ENCODE peak calls at places on chromosomes 2 and 18, in six cellular contexts. N is osteoblast, C is fibroblast of the aortic adventitia, H is cardiac muscle cell, B is RWPE2, U is choroid plexus epithelial cell. G is an unnamed sample.

GRCh38 chr2:25976884-25977741 is 5.2 kb downstream of the KIF3C start:
- DNase-seq in U (peak; percentile 26), H (no peak), C (no peak), B (no peak), N (peak; percentile 79), G (no peak)

GRCh38 chr18:48644029-48644428 is 105.2 kb downstream of the CTIF start:
- DNase-seq in H (no peak), N (no peak), C (no peak), B (peak; percentile 15), U (no peak), G (no peak)

GRCh38 chr2:71327916-71328315 is 3.7 kb upstream of the ZNF638 start:
- DNase-seq in U (no peak), C (no peak), H (no peak), N (no peak), B (no peak), G (no peak)

GRCh38 chr2:44753552-44754285 is 187.8 kb upstream of the SIX3 start:
- DNase-seq in C (peak; percentile 22), H (no peak), N (no peak), U (no peak), B (no peak), G (peak; percentile 10)

GRCh38 chr18:5770176-5770575 is 125.1 kb downstream of the TMEM200C start:
- DNase-seq in H (peak; percentile 13), C (no peak), N (no peak), B (no peak), U (no peak), G (no peak)

GRCh38 chr2:105376789-105377231 is 22.0 kb downstream of the FHL2 start:
- DNase-seq in U (peak; percentile 83), H (no peak), B (peak; percentile 2), N (no peak), C (peak; percentile 85), G (peak; percentile 86)

GRCh38 chr2:237319086-237319820 is 94.7 kb downstream of the COL6A3 start:
- DNase-seq in H (no peak), B (no peak), N (no peak), C (peak; percentile 37), U (no peak), G (no peak)

GRCh38 chr18:63681449-63682381 is 20.0 kb upstream of the SERPINB3 start:
- DNase-seq in U (no peak), N (peak; percentile 31), H (no peak), C (no peak), B (no peak), G (no peak)

GRCh38 chr2:128319773-128320608 is 1.3 kb upstream of the HS6ST1 start:
- DNase-seq in B (peak; percentile 62), C (no peak), N (peak; percentile 84), H (no peak), U (no peak), G (no peak)

GRCh38 chr2:197952540-197953202 is 148.3 kb downstream of the PLCL1 start:
- DNase-seq in H (no peak), C (no peak), N (no peak), B (no peak), U (peak; percentile 26), G (no peak)

GRCh38 chr2:62410015-62410453 is 96.0 kb downstream of the TMEM17 start:
- DNase-seq in B (no peak), C (peak; percentile 9), U (peak; percentile 40), H (peak; percentile 20), N (no peak), G (no peak)

GRCh38 chr2:47271054-47272000 is 116.2 kb upstream of the STPG4 start:
- DNase-seq in U (no peak), B (no peak), C (no peak), H (no peak), N (no peak), G (no peak)

GRCh38 chr2:168454737-168455691 is 1.1 kb upstream of the CERS6 start:
- DNase-seq in C (no peak), N (peak; percentile 58), U (no peak), B (no peak), H (no peak), G (no peak)

GRCh38 chr2:28412625-28413151 is 20.0 kb downstream of the FOSL2 start:
- DNase-seq in C (no peak), H (no peak), N (no peak), B (no peak), U (no peak), G (no peak)

GRCh38 chr2:152594792-152595191 is 122.5 kb downstream of the PRPF40A start:
- DNase-seq in U (peak; percentile 63), H (no peak), C (peak; percentile 93), N (no peak), B (no peak), G (peak; percentile 36)

GRCh38 chr18:58515175-58515574 is 113.7 kb downstream of the ALPK2 start:
- DNase-seq in N (no peak), H (no peak), B (no peak), U (no peak), C (no peak), G (no peak)

GRCh38 chr2:74238879-74239278 is 40.5 kb downstream of the MTHFD2 start:
- DNase-seq in C (peak; percentile 76), H (no peak), U (peak; percentile 76), N (peak; percentile 68), B (no peak), G (peak; percentile 73)

GRCh38 chr2:96501886-96502810 is 3.0 kb downstream of the NEURL3 start:
- DNase-seq in C (no peak), H (no peak), N (no peak), B (no peak), U (no peak), G (no peak)

GRCh38 chr2:231686192-231687100 is 21.9 kb upstream of the PTMA start:
- DNase-seq in C (no peak), N (peak; percentile 62), H (no peak), U (no peak), B (no peak), G (no peak)

GRCh38 chr2:231687133-231687852 is 21.0 kb upstream of the PTMA start:
- DNase-seq in N (peak; percentile 91), B (peak; percentile 37), U (peak; percentile 52), C (peak; percentile 28), H (peak; percentile 84), G (peak; percentile 51)

GRCh38 chr2:231683907-231684306 is 24.4 kb upstream of the PTMA start:
- DNase-seq in B (no peak), N (peak; percentile 53), H (no peak), U (no peak), C (no peak), G (no peak)

GRCh38 chr2:231684314-231685223 is 23.8 kb upstream of the PTMA start:
- DNase-seq in B (no peak), C (no peak), N (peak; percentile 73), U (no peak), H (no peak), G (no peak)

GRCh38 chr2:231685349-231686191 is 22.8 kb upstream of the PTMA start:
- DNase-seq in U (no peak), B (no peak), H (no peak), C (no peak), N (peak; percentile 80), G (no peak)
- TF ChIP-seq CTCF in U (peak; percentile 42), B (peak; percentile 12), H (peak; percentile 21), C (no peak), N (peak; percentile 27), G (peak; percentile 12)

DNA sequence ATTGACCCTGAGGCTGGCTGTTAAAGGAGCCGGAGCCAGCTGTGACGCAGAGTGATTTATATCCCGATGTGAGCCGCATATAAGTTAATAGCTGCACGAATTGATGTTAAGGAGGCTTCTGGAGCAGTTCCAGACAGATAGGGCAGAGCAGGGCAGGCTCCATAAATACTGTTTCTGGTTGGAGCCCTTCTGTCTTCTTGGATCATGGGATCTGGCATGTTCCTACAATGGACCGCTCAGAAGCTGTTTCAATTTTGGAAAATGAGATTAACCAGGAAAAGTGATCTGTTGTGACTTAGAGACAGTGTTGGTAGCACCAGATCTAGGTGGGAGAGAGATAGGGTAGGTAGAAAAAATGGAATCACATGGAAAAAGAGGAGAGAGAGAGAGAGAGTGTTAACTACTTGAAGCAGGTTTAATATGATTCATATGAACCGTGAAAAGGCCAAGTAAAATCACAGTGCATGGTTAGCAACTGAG is 4.8 kb upstream of the IGFBP5 start:
- DNase-seq in N (no peak), H (no peak), B (no peak), U (no peak), C (no peak), G (no peak)
- H3K4me3 ChIP-seq in N (no peak overlapping the region), H (no peak overlapping the region), B (no peak overlapping the region), U (no peak overlapping the region), C (no peak overlapping the region), G (no peak overlapping the region)

GRCh38 chr2:33670392-33670937 is 71.4 kb upstream of the FAM98A start:
- DNase-seq in N (no peak), C (no peak), H (no peak), U (no peak), B (no peak), G (no peak)
- TF ChIP-seq CTCF in N (peak; percentile 12), C (peak; percentile 11), H (no peak), U (peak; percentile 26), B (no peak), G (no peak)

GRCh38 chr2:164933751-164934189 is 21.6 kb downstream of the SLC38A11 start:
- DNase-seq in C (no peak), B (no peak), H (no peak), N (no peak), U (no peak), G (no peak)
- H3K4me3 ChIP-seq in C (no peak overlapping the region), B (no peak overlapping the region), H (no peak overlapping the region), N (no peak overlapping the region), U (no peak overlapping the region), G (no peak overlapping the region)

GRCh38 chr2:130727286-130727924 is 1.5 kb upstream of the GPR148 start:
- DNase-seq in H (peak; percentile 96), B (no peak), C (peak; percentile 62), U (peak; percentile 74), N (peak; percentile 85), G (peak; percentile 56)

GRCh38 chr2:130726614-130727180 is 2.2 kb upstream of the GPR148 start:
- DNase-seq in U (no peak), H (no peak), C (peak; percentile 1), N (no peak), B (no peak), G (no peak)

GRCh38 chr2:130728007-130728454 is 839 bp upstream of the GPR148 start:
- DNase-seq in B (no peak), H (peak; percentile 52), N (no peak), C (peak; percentile 4), U (peak; percentile 5), G (no peak)

GRCh38 chr2:130720528-130720927 is 8.3 kb upstream of the GPR148 start:
- DNase-seq in C (no peak), N (no peak), U (no peak), B (no peak), H (no peak), G (no peak)

GRCh38 chr2:130724455-130724854 is 4.4 kb upstream of the GPR148 start:
- DNase-seq in C (no peak), B (no peak), N (no peak), H (no peak), U (no peak), G (no peak)
- TF ChIP-seq CTCF in C (no peak), B (no peak), N (no peak), H (no peak), U (no peak), G (no peak)

G was measured in fibroblast of villous mesenchyme.